ENCODE peak calls at places on chromosomes 5 and 9, in ten cellular contexts. One of them, this sample, is unnamed.

GRCh38 chr5:160793500-160793899 is 58.5 kb downstream of the ATP10B start:
- ATAC-seq in naive thymus-derived CD4-positive, alpha-beta T cell: no peak
- ATAC-seq in HCT116: no peak
- ATAC-seq in right cardiac atrium: no peak
- ATAC-seq in IMR-90: no peak
- ATAC-seq in Panc1: no peak
- ATAC-seq in RWPE2: no peak
- ATAC-seq in A549: no peak
- ATAC-seq in body of pancreas: no peak
- ATAC-seq in PC-3: no peak
- ATAC-seq in this sample: no peak

GRCh38 chr9:136316271-136316751 is 11.0 kb upstream of the GPSM1 start:
- ATAC-seq in naive thymus-derived CD4-positive, alpha-beta T cell: peak; percentile 72
- ATAC-seq in HCT116: no peak
- ATAC-seq in right cardiac atrium: no peak
- ATAC-seq in IMR-90: no peak
- ATAC-seq in Panc1: no peak
- ATAC-seq in RWPE2: no peak
- ATAC-seq in A549: no peak
- ATAC-seq in body of pancreas: no peak
- ATAC-seq in PC-3: no peak
- ATAC-seq in this sample: no peak

GRCh38 chr5:111242606-111243005 is 18.4 kb downstream of the CAMK4 start:
- ATAC-seq in naive thymus-derived CD4-positive, alpha-beta T cell: no peak
- ATAC-seq in HCT116: no peak
- ATAC-seq in right cardiac atrium: no peak
- ATAC-seq in IMR-90: no peak
- ATAC-seq in Panc1: no peak
- ATAC-seq in RWPE2: no peak
- ATAC-seq in A549: no peak
- ATAC-seq in body of pancreas: no peak
- ATAC-seq in PC-3: no peak
- ATAC-seq in this sample: no peak

GRCh38 chr5:146523698-146524097 is 7.7 kb upstream of the GPR151 start:
- ATAC-seq in naive thymus-derived CD4-positive, alpha-beta T cell: no peak
- ATAC-seq in HCT116: no peak
- ATAC-seq in right cardiac atrium: no peak
- ATAC-seq in IMR-90: no peak
- ATAC-seq in Panc1: no peak
- ATAC-seq in RWPE2: no peak
- ATAC-seq in A549: no peak
- ATAC-seq in body of pancreas: no peak
- ATAC-seq in PC-3: no peak
- ATAC-seq in this sample: no peak

GRCh38 chr9:83062653-83063527 is at the start of gene RASEF:
- ATAC-seq in naive thymus-derived CD4-positive, alpha-beta T cell: no peak
- ATAC-seq in HCT116: no peak
- ATAC-seq in right cardiac atrium: peak; percentile 48
- ATAC-seq in IMR-90: peak; percentile 77
- ATAC-seq in Panc1: peak; percentile 92
- ATAC-seq in RWPE2: peak; percentile 66
- ATAC-seq in A549: peak; percentile 89
- ATAC-seq in body of pancreas: peak; percentile 70
- ATAC-seq in PC-3: peak; percentile 54
- ATAC-seq in this sample: no peak

GRCh38 chr9:7974335-7975005 is 174.9 kb upstream of the DMAC1 start:
- ATAC-seq in naive thymus-derived CD4-positive, alpha-beta T cell: peak; percentile 16
- ATAC-seq in HCT116: no peak
- ATAC-seq in right cardiac atrium: no peak
- ATAC-seq in IMR-90: no peak
- ATAC-seq in Panc1: no peak
- ATAC-seq in RWPE2: no peak
- ATAC-seq in A549: no peak
- ATAC-seq in body of pancreas: no peak
- ATAC-seq in PC-3: no peak
- ATAC-seq in this sample: no peak

GRCh38 chr9:97930972-97931371 is 7.0 kb downstream of the HEMGN start:
- ATAC-seq in naive thymus-derived CD4-positive, alpha-beta T cell: peak; percentile 56
- ATAC-seq in HCT116: no peak
- ATAC-seq in right cardiac atrium: no peak
- ATAC-seq in IMR-90: no peak
- ATAC-seq in Panc1: no peak
- ATAC-seq in RWPE2: no peak
- ATAC-seq in A549: no peak
- ATAC-seq in body of pancreas: no peak
- ATAC-seq in PC-3: no peak
- ATAC-seq in this sample: no peak

GRCh38 chr5:149688406-149688805 is 41.7 kb upstream of the PPARGC1B start:
- ATAC-seq in naive thymus-derived CD4-positive, alpha-beta T cell: no peak
- ATAC-seq in HCT116: no peak
- ATAC-seq in right cardiac atrium: no peak
- ATAC-seq in IMR-90: no peak
- ATAC-seq in Panc1: no peak
- ATAC-seq in RWPE2: no peak
- ATAC-seq in A549: no peak
- ATAC-seq in body of pancreas: no peak
- ATAC-seq in PC-3: no peak
- ATAC-seq in this sample: no peak

GRCh38 chr5:143533475-143533874 is 130.0 kb upstream of the NR3C1 start:
- ATAC-seq in naive thymus-derived CD4-positive, alpha-beta T cell: no peak
- ATAC-seq in HCT116: no peak
- ATAC-seq in right cardiac atrium: no peak
- ATAC-seq in IMR-90: no peak
- ATAC-seq in Panc1: no peak
- ATAC-seq in RWPE2: no peak
- ATAC-seq in A549: no peak
- ATAC-seq in body of pancreas: no peak
- ATAC-seq in PC-3: no peak
- ATAC-seq in this sample: no peak

GRCh38 chr5:143537056-143537455 is 133.6 kb upstream of the NR3C1 start:
- ATAC-seq in naive thymus-derived CD4-positive, alpha-beta T cell: no peak
- ATAC-seq in HCT116: no peak
- ATAC-seq in right cardiac atrium: no peak
- ATAC-seq in IMR-90: no peak
- ATAC-seq in Panc1: no peak
- ATAC-seq in RWPE2: no peak
- ATAC-seq in A549: no peak
- ATAC-seq in body of pancreas: no peak
- ATAC-seq in PC-3: no peak
- ATAC-seq in this sample: no peak

GRCh38 chr5:143536364-143536763 is 132.9 kb upstream of the NR3C1 start:
- ATAC-seq in naive thymus-derived CD4-positive, alpha-beta T cell: no peak
- ATAC-seq in HCT116: peak; percentile 81
- ATAC-seq in right cardiac atrium: peak; percentile 90
- ATAC-seq in IMR-90: peak; percentile 99
- ATAC-seq in Panc1: peak; percentile 83
- ATAC-seq in RWPE2: peak; percentile 100
- ATAC-seq in A549: peak; percentile 98
- ATAC-seq in body of pancreas: no peak
- ATAC-seq in PC-3: peak; percentile 77
- ATAC-seq in this sample: peak; percentile 74

GRCh38 chr5:143533978-143534763 is 130.7 kb upstream of the NR3C1 start:
- ATAC-seq in naive thymus-derived CD4-positive, alpha-beta T cell: no peak
- ATAC-seq in HCT116: no peak
- ATAC-seq in right cardiac atrium: peak; percentile 42
- ATAC-seq in IMR-90: no peak
- ATAC-seq in Panc1: no peak
- ATAC-seq in RWPE2: no peak
- ATAC-seq in A549: no peak
- ATAC-seq in body of pancreas: no peak
- ATAC-seq in PC-3: no peak
- ATAC-seq in this sample: no peak

DNA sequence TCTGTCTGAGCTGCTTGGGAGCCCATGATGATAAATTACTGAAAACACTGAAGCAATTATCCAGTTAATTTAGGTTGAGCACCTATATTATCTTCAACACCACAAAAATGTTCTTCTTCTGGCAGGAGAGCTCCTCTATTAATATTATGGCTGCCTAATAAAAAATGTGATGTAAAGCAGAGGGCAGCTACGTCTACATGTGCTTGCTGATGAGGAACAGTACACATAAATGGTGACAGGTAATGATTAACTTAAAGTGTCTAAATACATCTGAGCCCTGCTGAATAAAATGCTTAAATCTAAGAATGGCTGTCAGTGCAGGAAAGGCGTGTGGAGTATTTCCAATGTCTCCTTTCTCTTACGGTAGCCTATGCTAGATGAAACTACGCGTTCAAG is 131.3 kb upstream of the NR3C1 start:
- ATAC-seq in naive thymus-derived CD4-positive, alpha-beta T cell: no peak
- ATAC-seq in HCT116: no peak
- ATAC-seq in right cardiac atrium: no peak
- ATAC-seq in IMR-90: no peak
- ATAC-seq in Panc1: no peak
- ATAC-seq in RWPE2: no peak
- ATAC-seq in A549: no peak
- ATAC-seq in body of pancreas: no peak
- ATAC-seq in PC-3: no peak
- ATAC-seq in this sample: no peak
- H3K4me1 ChIP-seq in naive thymus-derived CD4-positive, alpha-beta T cell: no peaks in the 10 kb centered on the region
- H3K4me1 ChIP-seq in HCT116: peaks cover 13% of the 10 kb centered on the region
- H3K4me1 ChIP-seq in right cardiac atrium: no peaks in the 10 kb centered on the region
- H3K4me1 ChIP-seq in IMR-90: peaks cover 2% of the 10 kb centered on the region
- H3K4me1 ChIP-seq in Panc1: no peaks in the 10 kb centered on the region
- H3K4me1 ChIP-seq in RWPE2: peaks cover 13% of the 10 kb centered on the region
- H3K4me1 ChIP-seq in A549: peaks cover 19% of the 10 kb centered on the region
- H3K4me1 ChIP-seq in body of pancreas: no peaks in the 10 kb centered on the region
- H3K4me1 ChIP-seq in PC-3: peaks cover 15% of the 10 kb centered on the region
- H3K4me1 ChIP-seq in this sample: no peaks in the 10 kb centered on the region

GRCh38 chr9:129137292-129138143 is 26.3 kb downstream of the PTPA start:
- ATAC-seq in naive thymus-derived CD4-positive, alpha-beta T cell: no peak
- ATAC-seq in HCT116: no peak
- ATAC-seq in right cardiac atrium: no peak
- ATAC-seq in IMR-90: no peak
- ATAC-seq in Panc1: no peak
- ATAC-seq in RWPE2: no peak
- ATAC-seq in A549: no peak
- ATAC-seq in body of pancreas: no peak
- ATAC-seq in PC-3: no peak
- ATAC-seq in this sample: no peak

GRCh38 chr9:129139233-129139992 is 28.2 kb downstream of the PTPA start:
- ATAC-seq in naive thymus-derived CD4-positive, alpha-beta T cell: peak; percentile 83
- ATAC-seq in HCT116: peak; percentile 48
- ATAC-seq in right cardiac atrium: peak; percentile 70
- ATAC-seq in IMR-90: peak; percentile 50
- ATAC-seq in Panc1: peak; percentile 72
- ATAC-seq in RWPE2: peak; percentile 32
- ATAC-seq in A549: peak; percentile 75
- ATAC-seq in body of pancreas: peak; percentile 69
- ATAC-seq in PC-3: peak; percentile 60
- ATAC-seq in this sample: peak; percentile 44

GRCh38 chr9:129136446-129137049 is 25.3 kb downstream of the PTPA start:
- ATAC-seq in naive thymus-derived CD4-positive, alpha-beta T cell: no peak
- ATAC-seq in HCT116: no peak
- ATAC-seq in right cardiac atrium: no peak
- ATAC-seq in IMR-90: no peak
- ATAC-seq in Panc1: no peak
- ATAC-seq in RWPE2: no peak
- ATAC-seq in A549: no peak
- ATAC-seq in body of pancreas: no peak
- ATAC-seq in PC-3: no peak
- ATAC-seq in this sample: no peak

GRCh38 chr9:129138476-129139232 is 27.4 kb downstream of the PTPA start:
- ATAC-seq in naive thymus-derived CD4-positive, alpha-beta T cell: no peak
- ATAC-seq in HCT116: peak; percentile 19
- ATAC-seq in right cardiac atrium: peak; percentile 61
- ATAC-seq in IMR-90: peak; percentile 2
- ATAC-seq in Panc1: peak; percentile 68
- ATAC-seq in RWPE2: peak; percentile 1
- ATAC-seq in A549: peak; percentile 30
- ATAC-seq in body of pancreas: peak; percentile 10
- ATAC-seq in PC-3: peak; percentile 9
- ATAC-seq in this sample: peak; percentile 31

GRCh38 chr9:129138144-129138462 is 26.9 kb downstream of the PTPA start:
- ATAC-seq in naive thymus-derived CD4-positive, alpha-beta T cell: no peak
- ATAC-seq in HCT116: no peak
- ATAC-seq in right cardiac atrium: no peak
- ATAC-seq in IMR-90: no peak
- ATAC-seq in Panc1: no peak
- ATAC-seq in RWPE2: no peak
- ATAC-seq in A549: no peak
- ATAC-seq in body of pancreas: no peak
- ATAC-seq in PC-3: no peak
- ATAC-seq in this sample: no peak
- H3K4me1 ChIP-seq in naive thymus-derived CD4-positive, alpha-beta T cell: peaks cover 24% of the 10 kb centered on the region
- H3K4me1 ChIP-seq in HCT116: peaks cover 60% of the 10 kb centered on the region
- H3K4me1 ChIP-seq in right cardiac atrium: peaks cover 20% of the 10 kb centered on the region
- H3K4me1 ChIP-seq in IMR-90: peaks cover 38% of the 10 kb centered on the region
- H3K4me1 ChIP-seq in Panc1: peaks cover 28% of the 10 kb centered on the region
- H3K4me1 ChIP-seq in RWPE2: peaks cover 31% of the 10 kb centered on the region
- H3K4me1 ChIP-seq in A549: peaks cover 49% of the 10 kb centered on the region
- H3K4me1 ChIP-seq in body of pancreas: peaks cover 50% of the 10 kb centered on the region
- H3K4me1 ChIP-seq in PC-3: peaks cover 30% of the 10 kb centered on the region
- H3K4me1 ChIP-seq in this sample: peaks cover 52% of the 10 kb centered on the region

DNA sequence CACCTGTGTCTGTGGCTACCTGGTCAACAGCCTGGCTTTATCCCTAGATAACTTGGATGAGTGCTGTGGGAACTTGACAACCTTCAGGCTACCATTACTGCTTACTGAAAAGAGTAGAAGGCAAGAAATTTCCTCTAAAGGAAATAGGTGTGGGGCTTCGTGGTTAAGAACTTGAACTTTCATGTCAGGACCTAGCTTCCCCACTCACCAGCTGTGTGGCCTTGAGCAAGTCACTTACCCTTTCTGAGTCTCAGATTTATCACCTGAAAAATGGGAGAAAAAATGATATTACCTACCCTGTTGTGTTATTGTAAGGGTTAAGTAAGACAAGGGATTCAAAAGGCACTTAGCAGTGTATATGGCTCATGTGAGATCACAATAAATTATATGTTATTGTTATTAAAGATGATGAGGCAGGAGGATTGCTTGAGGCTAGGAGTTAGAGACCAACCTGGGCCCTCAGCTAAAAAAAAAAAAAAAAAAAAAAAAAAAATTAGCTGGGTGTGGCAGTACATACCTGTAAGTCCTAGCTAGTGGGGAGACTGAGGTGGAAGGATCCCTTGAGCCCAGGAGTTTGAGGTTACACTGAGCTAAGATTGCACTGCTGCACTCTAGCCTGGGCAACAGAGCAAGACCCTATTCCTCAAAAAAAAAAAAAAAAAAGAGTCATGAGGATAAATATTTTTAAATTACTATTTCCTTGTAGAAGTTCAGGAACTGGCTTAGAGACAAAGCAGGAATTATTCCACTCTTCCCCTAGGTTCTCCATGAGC is 97.0 kb upstream of the SPRY4 start:
- ATAC-seq in naive thymus-derived CD4-positive, alpha-beta T cell: no peak
- ATAC-seq in HCT116: peak; percentile 33
- ATAC-seq in right cardiac atrium: no peak
- ATAC-seq in IMR-90: no peak
- ATAC-seq in Panc1: no peak
- ATAC-seq in RWPE2: peak; percentile 22
- ATAC-seq in A549: no peak
- ATAC-seq in body of pancreas: no peak
- ATAC-seq in PC-3: no peak
- ATAC-seq in this sample: no peak
- H3K4me1 ChIP-seq in naive thymus-derived CD4-positive, alpha-beta T cell: peaks cover 12% of the 10 kb centered on the region
- H3K4me1 ChIP-seq in HCT116: peaks cover 30% of the 10 kb centered on the region
- H3K4me1 ChIP-seq in right cardiac atrium: peaks cover 2% of the 10 kb centered on the region
- H3K4me1 ChIP-seq in IMR-90: peaks cover 10% of the 10 kb centered on the region
- H3K4me1 ChIP-seq in Panc1: peaks cover 5% of the 10 kb centered on the region
- H3K4me1 ChIP-seq in RWPE2: peaks cover 16% of the 10 kb centered on the region
- H3K4me1 ChIP-seq in A549: peaks cover 6% of the 10 kb centered on the region
- H3K4me1 ChIP-seq in body of pancreas: no peaks in the 10 kb centered on the region
- H3K4me1 ChIP-seq in PC-3: peaks cover 7% of the 10 kb centered on the region
- H3K4me1 ChIP-seq in this sample: peaks cover 25% of the 10 kb centered on the region

DNA sequence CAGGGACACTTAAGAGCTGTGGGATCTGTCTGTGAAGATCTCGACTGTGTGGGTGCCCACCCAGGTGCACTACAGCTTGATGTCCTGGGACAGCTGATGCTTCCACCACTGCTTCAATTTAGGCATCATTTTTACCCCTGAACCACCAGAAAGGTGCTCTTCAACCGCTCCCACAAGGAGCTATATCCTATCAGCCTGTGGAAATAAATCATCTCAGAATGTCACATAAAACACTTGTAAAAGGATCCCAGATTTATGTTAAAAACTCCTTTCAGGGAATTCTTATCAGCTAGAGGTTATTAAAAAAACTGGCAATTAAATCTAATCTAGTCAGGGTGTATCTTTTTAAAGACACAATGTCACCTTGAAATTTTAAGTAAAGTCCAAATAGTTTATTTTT is 82.7 kb upstream of the PCA3 start:
- ATAC-seq in naive thymus-derived CD4-positive, alpha-beta T cell: no peak
- ATAC-seq in HCT116: no peak
- ATAC-seq in right cardiac atrium: no peak
- ATAC-seq in IMR-90: no peak
- ATAC-seq in Panc1: no peak
- ATAC-seq in RWPE2: no peak
- ATAC-seq in A549: no peak
- ATAC-seq in body of pancreas: no peak
- ATAC-seq in PC-3: no peak
- ATAC-seq in this sample: no peak
- H3K4me1 ChIP-seq in naive thymus-derived CD4-positive, alpha-beta T cell: no peaks in the 10 kb centered on the region
- H3K4me1 ChIP-seq in HCT116: no peaks in the 10 kb centered on the region
- H3K4me1 ChIP-seq in right cardiac atrium: no peaks in the 10 kb centered on the region
- H3K4me1 ChIP-seq in IMR-90: no peaks in the 10 kb centered on the region
- H3K4me1 ChIP-seq in Panc1: no peaks in the 10 kb centered on the region
- H3K4me1 ChIP-seq in RWPE2: peaks cover 3% of the 10 kb centered on the region
- H3K4me1 ChIP-seq in A549: peaks cover 3% of the 10 kb centered on the region
- H3K4me1 ChIP-seq in body of pancreas: peaks cover 5% of the 10 kb centered on the region
- H3K4me1 ChIP-seq in PC-3: no peaks in the 10 kb centered on the region
- H3K4me1 ChIP-seq in this sample: no peaks in the 10 kb centered on the region